ENCODE peak calls at places on chromosomes 13 and 19, in nine cellular contexts. N, X, G, S, K, A, R, Z and O are unnamed samples.

GRCh38 chr13:50915562-50915961 is 6.0 kb downstream of the RNASEH2B start:
- DNase-seq in A (no peak), S (no peak), K (no peak), Z (peak), R (no peak), X (no peak), N (no peak), G (no peak), O (no peak)

GRCh38 chr19:16587031-16588023 is 15.1 kb upstream of the SLC35E1 start:
- DNase-seq in S (no peak), K (peak), A (peak), G (peak), Z (peak), N (peak), R (no peak), X (no peak), O (no peak)

GRCh38 chr19:18782559-18783225 is 8.4 kb downstream of the COMP start:
- DNase-seq in A (no peak), N (no peak), G (no peak), X (no peak), S (no peak), K (no peak), R (no peak), Z (no peak), O (no peak)

GRCh38 chr13:80448725-80449124 is 107.8 kb upstream of the SPRY2 start:
- DNase-seq in Z (no peak), S (no peak), A (no peak), R (no peak), G (no peak), X (no peak), K (no peak), N (no peak), O (no peak)

GRCh38 chr19:33799507-33799906 is 2.8 kb downstream of the KCTD15 start:
- DNase-seq in K (no peak), G (no peak), S (no peak), R (no peak), N (no peak), Z (no peak), A (no peak), X (no peak), O (no peak)

GRCh38 chr19:32606289-32606688 is 25.3 kb downstream of the PDCD5 start:
- DNase-seq in N (no peak), K (no peak), G (no peak), R (no peak), A (no peak), X (no peak), Z (no peak), S (no peak), O (no peak)

GRCh38 chr19:46731007-46731501 is 14.1 kb upstream of the PRKD2 start:
- DNase-seq in A (no peak), Z (no peak), N (peak), G (no peak), S (no peak), R (no peak), K (peak), X (peak), O (no peak)

GRCh38 chr19:16626796-16627193 is 1.2 kb downstream of the MED26 start:
- DNase-seq in N (no peak), R (no peak), X (no peak), Z (peak), G (no peak), A (no peak), S (no peak), K (no peak), O (no peak)

GRCh38 chr13:42041684-42042035 is 6.8 kb upstream of the DGKH start:
- DNase-seq in A (peak), R (peak), S (peak), N (peak), X (peak), G (no peak), K (no peak), Z (peak), O (peak)

GRCh38 chr19:44808463-44809371 is at the start of gene BCAM:
- DNase-seq in S (peak), Z (peak), K (peak), X (peak), G (no peak), N (no peak), R (peak), A (peak), O (peak)

GRCh38 chr13:33194820-33195692 is 90.5 kb downstream of the STARD13 start:
- DNase-seq in S (peak), A (peak), X (peak), R (no peak), Z (no peak), N (peak), K (no peak), G (no peak), O (peak)

GRCh38 chr13:111531505-111531904 is 211.1 kb downstream of the TEX29 start:
- DNase-seq in A (no peak), G (no peak), Z (no peak), X (no peak), S (no peak), N (peak), K (no peak), R (no peak), O (no peak)

GRCh38 chr13:20610006-20610405 is 43.0 kb downstream of the IFT88 start:
- DNase-seq in R (no peak), G (no peak), A (no peak), K (no peak), N (no peak), X (no peak), S (no peak), Z (no peak), O (no peak)

GRCh38 chr19:3443840-3444694 is 36.3 kb downstream of the SMIM24 start:
- DNase-seq in G (no peak), A (no peak), Z (no peak), X (no peak), N (peak), K (peak), R (peak), S (no peak), O (no peak)

GRCh38 chr13:74027161-74027779 is 106.9 kb downstream of the KLF12 start:
- DNase-seq in K (no peak), A (no peak), Z (no peak), N (no peak), X (no peak), R (no peak), G (no peak), S (no peak), O (peak)

GRCh38 chr13:49220035-49220855 is at the start of gene MLNR:
- DNase-seq in N (no peak), G (no peak), K (peak), Z (peak), X (no peak), A (no peak), R (peak), S (peak), O (peak)

GRCh38 chr13:20566424-20566916 is 487 bp upstream of the IFT88 start:
- DNase-seq in X (no peak), S (no peak), K (peak), G (peak), A (no peak), R (no peak), N (peak), Z (no peak), O (no peak)

GRCh38 chr19:4581381-4582111 is 22.1 kb upstream of the SEMA6B start:
- DNase-seq in N (no peak), R (no peak), G (no peak), X (no peak), K (no peak), Z (peak), A (no peak), S (peak), O (peak)

GRCh38 chr13:30870049-30870884 is 35.8 kb upstream of the MEDAG start:
- DNase-seq in S (peak), K (no peak), G (no peak), N (peak), R (no peak), A (peak), X (peak), Z (peak), O (no peak)

GRCh38 chr13:48636550-48636949 is 17.2 kb upstream of the CYSLTR2 start:
- DNase-seq in R (no peak), Z (no peak), A (no peak), X (no peak), G (no peak), K (no peak), S (no peak), N (peak), O (no peak)

GRCh38 chr19:52343548-52343947 is 7.5 kb downstream of the ZNF610 start:
- DNase-seq in G (peak), N (no peak), X (peak), A (peak), Z (peak), K (no peak), S (peak), R (peak), O (peak)
- TF ChIP-seq CTCF in G (peak), N (peak), X (no peak), A (peak), Z (peak), K (peak), S (no peak), R (peak), O (peak)

GRCh38 chr13:100089633-100090032 is 740 bp downstream of the PCCA start:
- DNase-seq in S (peak), G (no peak), N (no peak), K (no peak), Z (peak), R (no peak), X (no peak), A (no peak), O (peak)
- TF ChIP-seq CTCF in S (no peak), G (no peak), N (no peak), K (no peak), Z (no peak), R (no peak), X (no peak), A (no peak), O (no peak)

DNA sequence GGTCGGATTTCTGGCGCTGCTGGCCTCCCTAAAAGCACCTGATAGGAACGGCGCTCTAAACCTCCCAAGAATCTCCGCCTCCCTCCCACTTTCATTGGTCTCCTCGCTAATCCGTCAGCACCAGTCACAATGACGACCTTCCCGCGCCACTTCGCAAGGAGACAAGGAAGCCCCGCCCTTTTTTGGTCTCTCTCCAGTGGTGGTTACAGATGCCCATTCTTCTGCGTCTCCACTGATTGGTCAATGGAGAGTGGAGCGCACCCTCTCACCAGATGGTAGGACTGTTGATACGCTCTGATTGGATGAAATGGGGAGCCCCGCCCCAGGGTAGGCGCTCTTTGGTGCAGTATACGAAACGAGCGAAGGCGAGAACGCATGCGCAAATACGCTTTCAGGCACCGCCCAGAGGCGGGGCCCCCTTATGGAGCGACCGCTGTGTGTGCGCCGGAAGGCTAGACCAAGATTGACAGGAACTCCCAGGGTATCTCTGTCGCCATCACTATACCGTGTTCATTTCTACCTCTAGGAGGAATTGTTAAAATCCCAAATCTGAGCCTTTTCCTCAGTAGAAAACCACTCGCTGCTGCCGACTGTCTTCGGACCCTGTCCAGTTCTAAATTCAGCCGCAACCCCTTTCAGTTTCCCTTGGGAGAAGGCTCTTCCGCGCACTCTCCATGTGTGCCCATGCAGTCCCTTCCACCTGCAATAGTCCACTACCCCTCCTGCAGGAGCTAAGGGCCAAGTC is 617 bp upstream of the HNRNPL start:
- DNase-seq in A (peak), S (peak), X (peak), G (peak), K (peak), R (peak), Z (peak), N (peak), O (peak)
- TF ChIP-seq CTCF in A (peak), S (no peak), X (no peak), G (no peak), K (no peak), R (no peak), Z (no peak), N (peak), O (no peak)

GRCh38 chr13:98963917-98964316 is 13.9 kb downstream of the DOCK9 start:
- DNase-seq in Z (no peak), X (peak), R (no peak), G (no peak), S (no peak), N (no peak), A (no peak), K (no peak), O (no peak)

GRCh38 chr13:98965325-98965724 is 12.5 kb downstream of the DOCK9 start:
- DNase-seq in X (no peak), R (no peak), Z (no peak), A (no peak), G (no peak), S (no peak), K (no peak), N (no peak), O (no peak)

GRCh38 chr13:98960331-98961203 is 17.3 kb downstream of the DOCK9 start:
- DNase-seq in X (no peak), A (no peak), S (no peak), Z (no peak), N (no peak), G (no peak), K (peak), R (no peak), O (no peak)

GRCh38 chr13:98961204-98962105 is 16.4 kb downstream of the DOCK9 start:
- DNase-seq in G (no peak), S (peak), N (no peak), Z (no peak), K (no peak), A (no peak), R (no peak), X (no peak), O (no peak)

GRCh38 chr13:98962901-98963594 is 14.8 kb downstream of the DOCK9 start:
- DNase-seq in Z (no peak), G (no peak), S (no peak), X (no peak), N (no peak), R (no peak), K (no peak), A (no peak), O (no peak)
- TF ChIP-seq CTCF in Z (no peak), G (no peak), S (no peak), X (no peak), N (no peak), R (no peak), K (no peak), A (no peak), O (no peak)

DNA sequence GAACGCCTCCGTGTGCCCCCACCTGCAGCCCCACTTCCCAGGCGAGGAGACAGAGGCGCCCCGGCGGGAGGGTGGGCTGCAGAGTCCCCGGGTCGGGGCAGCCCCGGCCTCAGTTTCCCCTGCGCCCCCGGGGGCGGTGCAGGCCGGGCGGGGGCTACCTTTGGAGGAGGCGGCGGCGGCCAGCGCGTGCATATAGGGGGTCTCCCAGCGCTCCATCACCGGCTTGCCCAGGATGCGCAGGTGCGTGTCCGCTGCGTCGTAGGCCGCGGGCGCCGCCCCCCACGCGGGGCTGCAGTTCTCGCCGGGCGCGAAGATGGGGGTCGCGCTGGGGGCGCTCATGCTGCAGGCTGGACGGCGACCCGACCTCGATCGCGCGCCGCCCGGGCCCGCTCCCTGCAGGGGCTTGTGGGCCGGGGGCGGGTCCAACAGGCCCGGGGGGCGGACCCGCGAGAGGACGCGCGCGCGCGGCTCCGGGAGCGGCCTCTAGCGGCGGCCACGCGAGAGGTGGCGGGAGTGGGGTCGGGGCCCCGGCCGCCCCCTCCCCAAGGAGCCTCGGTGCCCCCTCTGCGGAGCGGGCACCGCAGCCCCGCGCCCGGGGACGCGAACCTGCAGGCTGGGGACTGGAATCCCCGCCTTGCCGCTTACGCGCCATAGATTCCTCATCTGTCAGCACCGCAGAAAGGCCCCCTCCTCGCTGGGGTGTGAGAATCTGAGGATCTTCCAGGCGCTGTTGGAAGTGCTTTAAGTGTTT is at the start of gene GAMT:
- DNase-seq in N (no peak), X (no peak), K (peak), R (peak), G (peak), S (peak), Z (peak), A (no peak), O (peak)
- TF ChIP-seq CTCF in N (peak), X (peak), K (peak), R (peak), G (peak), S (no peak), Z (peak), A (peak), O (peak)